ENCODE peak calls at places on chromosomes 13 and 19, in five cellular contexts. F is HAP-1, V is NCI-H2081, N is B cell, D is AG08395. L is an unnamed sample.

GRCh38 chr19:661427-662196 is 1.4 kb downstream of the RNF126 start:
- DNase-seq in N (peak), V (no peak), F (no peak), D (peak), L (no peak)

GRCh38 chr19:54449701-54450069 is 686 bp downstream of the LENG8 start:
- DNase-seq in F (no peak), V (no peak), N (no peak), D (no peak), L (no peak)

GRCh38 chr19:54297759-54298305 is 15.1 kb downstream of the LILRA5 start:
- DNase-seq in F (no peak), N (peak), D (no peak), V (no peak), L (no peak)

GRCh38 chr13:29702912-29703351 is 107.4 kb upstream of the SLC7A1 start:
- DNase-seq in D (peak), V (no peak), F (no peak), N (no peak), L (peak)

GRCh38 chr19:4774136-4774535 is 17.4 kb upstream of the FEM1A start:
- DNase-seq in V (no peak), N (no peak), D (no peak), F (no peak), L (no peak)

GRCh38 chr13:70362820-70363219 is 254.6 kb upstream of the KLHL1 start:
- DNase-seq in N (no peak), F (no peak), V (no peak), D (no peak), L (no peak)

GRCh38 chr13:42283574-42283973 is 11.6 kb downstream of the AKAP11 start:
- DNase-seq in F (no peak), N (no peak), D (no peak), V (peak), L (no peak)

GRCh38 chr19:41892173-41892902 is 9.4 kb downstream of the ARHGEF1 start:
- DNase-seq in V (no peak), F (no peak), D (no peak), N (no peak), L (no peak)

GRCh38 chr13:73075546-73075945 is 16.7 kb downstream of the KLF5 start:
- DNase-seq in D (no peak), V (no peak), N (no peak), F (no peak), L (no peak)

GRCh38 chr13:35789335-35790166 is 313.1 kb upstream of the MAB21L1 start:
- DNase-seq in N (no peak), F (peak), D (peak), V (peak), L (peak)

GRCh38 chr13:110216403-110217041 is 90.4 kb downstream of the COL4A1 start:
- DNase-seq in F (no peak), D (peak), N (no peak), V (no peak), L (peak)

GRCh38 chr13:107231941-107232340 is 664.0 kb upstream of the ARGLU1 start:
- DNase-seq in D (no peak), V (peak), N (no peak), F (no peak), L (no peak)

GRCh38 chr19:2728783-2729387 is 7.7 kb upstream of the DIRAS1 start:
- DNase-seq in V (no peak), F (no peak), N (no peak), D (no peak), L (no peak)

GRCh38 chr19:5178051-5178450 is 162.6 kb downstream of the PTPRS start:
- DNase-seq in V (no peak), N (no peak), F (no peak), D (no peak), L (no peak)

GRCh38 chr19:15529774-15530372 is 21.5 kb downstream of the CYP4F22 start:
- DNase-seq in N (no peak), V (no peak), F (no peak), D (no peak), L (peak)

GRCh38 chr19:1873524-1874473 is 10.4 kb upstream of the KLF16 start:
- DNase-seq in F (no peak), V (peak), D (no peak), N (no peak), L (no peak)

GRCh38 chr19:33434886-33435705 is 61.6 kb downstream of the CEBPG start:
- DNase-seq in V (no peak), F (no peak), D (peak), N (no peak), L (no peak)

GRCh38 chr13:75530536-75530935 is 7.1 kb downstream of the COMMD6 start:
- DNase-seq in D (no peak), F (peak), N (no peak), V (no peak), L (no peak)

GRCh38 chr19:54029930-54030490 is 33.7 kb downstream of the VSTM1 start:
- DNase-seq in V (peak), D (peak), F (peak), N (peak), L (peak)

GRCh38 chr13:39607876-39608275 is 4.9 kb upstream of the LHFPL6 start:
- DNase-seq in D (no peak), F (no peak), N (no peak), V (no peak), L (no peak)

GRCh38 chr13:73190477-73190876 is 131.7 kb downstream of the KLF5 start:
- DNase-seq in V (no peak), N (no peak), D (no peak), F (no peak), L (no peak)

GRCh38 chr19:47309038-47309437 is 623 bp upstream of the C5AR1 start:
- DNase-seq in D (peak), V (no peak), N (no peak), F (no peak), L (peak)

GRCh38 chr19:10603873-10604459 is 16.9 kb upstream of the AP1M2 start:
- DNase-seq in V (no peak), N (peak), D (no peak), F (no peak), L (peak)

GRCh38 chr19:33055718-33056117 is 9.0 kb downstream of the RHPN2 start:
- DNase-seq in N (no peak), D (peak), F (no peak), V (no peak), L (no peak)

GRCh38 chr19:13803038-13803437 is 7.8 kb downstream of the ZSWIM4 start:
- DNase-seq in V (no peak), F (no peak), N (no peak), D (no peak), L (no peak)

GRCh38 chr19:815079-815774 is 6.5 kb downstream of the PLPPR3 start:
- DNase-seq in F (no peak), D (no peak), N (no peak), V (no peak), L (no peak)

GRCh38 chr13:51688937-51689336 is 104.7 kb downstream of the WDFY2 start:
- DNase-seq in F (no peak), D (no peak), V (no peak), N (no peak), L (no peak)

GRCh38 chr19:44697670-44698034 is 1.3 kb upstream of the CEACAM16 start:
- DNase-seq in V (no peak), D (no peak), F (no peak), N (no peak), L (no peak)

GRCh38 chr13:67043901-67044300 is 186.2 kb downstream of the PCDH9 start:
- DNase-seq in F (peak), V (no peak), D (no peak), N (no peak), L (no peak)

GRCh38 chr13:113437408-113438010 is 15.8 kb downstream of the ADPRHL1 start:
- DNase-seq in V (no peak), N (no peak), F (no peak), D (no peak), L (no peak)

GRCh38 chr19:35789195-35789977 is 14.0 kb downstream of the ARHGAP33 start:
- DNase-seq in D (no peak), V (no peak), F (no peak), N (no peak), L (no peak)

GRCh38 chr13:91726666-91727065 is 328.2 kb downstream of the GPC5 start:
- DNase-seq in V (no peak), F (no peak), N (no peak), D (no peak), L (no peak)

GRCh38 chr19:48627865-48628314 is 8.6 kb downstream of the SPHK2 start:
- DNase-seq in V (no peak), N (no peak), D (no peak), F (no peak), L (no peak)

GRCh38 chr13:37046062-37046461 is 13.4 kb downstream of the SUPT20H start:
- DNase-seq in N (no peak), V (no peak), F (no peak), D (no peak), L (no peak)

GRCh38 chr19:51821511-51821910 is 26.6 kb downstream of the FPR3 start:
- DNase-seq in D (no peak), N (no peak), V (no peak), F (no peak), L (no peak)

GRCh38 chr19:46574533-46574932 is 26.6 kb upstream of the CALM3 start:
- DNase-seq in N (no peak), F (no peak), V (no peak), D (no peak), L (no peak)

GRCh38 chr13:101880581-101880980 is 428.1 kb downstream of the ITGBL1 start:
- DNase-seq in N (no peak), V (no peak), F (no peak), D (no peak), L (no peak)

GRCh38 chr19:51712461-51713081 is 11.2 kb downstream of the HAS1 start:
- DNase-seq in F (no peak), V (no peak), N (no peak), D (peak), L (no peak)